ENCODE peak calls at places on chromosomes 2 and 18, in four cellular contexts. W is breast epithelium, A is upper lobe of left lung, O is endothelial cell of umbilical vein. Z is an unnamed sample.

GRCh38 chr2:134738150-134738865 is 19.5 kb upstream of the TMEM163 start:
- DNase-seq in W (no peak), A (no peak), O (peak), Z (no peak)

GRCh38 chr2:129443235-129443884 is 536.1 kb upstream of the RAB6C start:
- DNase-seq in W (no peak), A (no peak), O (no peak), Z (no peak)

GRCh38 chr2:62038980-62039771 is 133.7 kb downstream of the COMMD1 start:
- DNase-seq in W (no peak), A (no peak), O (no peak), Z (no peak)

GRCh38 chr2:187527262-187527661 is 27.0 kb downstream of the TFPI start:
- DNase-seq in W (no peak), A (no peak), O (peak), Z (no peak)

GRCh38 chr2:218834685-218835084 is 3.1 kb upstream of the PRKAG3 start:
- DNase-seq in W (no peak), A (no peak), O (no peak), Z (no peak)

GRCh38 chr2:121790276-121790956 is 35.0 kb downstream of the TSN start:
- DNase-seq in W (no peak), A (no peak), O (no peak), Z (no peak)

GRCh38 chr2:82795446-82795845 is 1663.6 kb downstream of the SUCLG1 start:
- DNase-seq in W (no peak), A (no peak), O (peak), Z (no peak)

GRCh38 chr2:26346454-26347053 is at the start of gene ADGRF3:
- DNase-seq in W (peak), A (no peak), O (peak), Z (peak)

GRCh38 chr2:200931227-200931626 is 32.2 kb downstream of the ORC2 start:
- DNase-seq in W (no peak), A (no peak), O (no peak), Z (no peak)

GRCh38 chr2:170276926-170277571 is 99.1 kb downstream of the MYO3B start:
- DNase-seq in W (no peak), A (no peak), O (no peak), Z (no peak)

GRCh38 chr2:84181927-84182326 is 277.2 kb downstream of the SUCLG1 start:
- DNase-seq in W (no peak), A (no peak), O (no peak), Z (no peak)

GRCh38 chr2:150732064-150732463 is 244.6 kb upstream of the RND3 start:
- DNase-seq in W (no peak), A (no peak), O (peak), Z (no peak)

GRCh38 chr18:5237083-5237722 is 40.1 kb upstream of the AKAIN1 start:
- DNase-seq in W (peak), A (no peak), O (no peak), Z (no peak)

GRCh38 chr2:73921581-73921980 is 5.1 kb upstream of the DGUOK start:
- DNase-seq in W (no peak), A (no peak), O (no peak), Z (no peak)

GRCh38 chr2:7744827-7745226 is 827.6 kb downstream of the RNF144A start:
- DNase-seq in W (no peak), A (no peak), O (no peak), Z (no peak)

GRCh38 chr2:218081695-218082094 is 12.6 kb downstream of the RUFY4 start:
- DNase-seq in W (no peak), A (peak), O (no peak), Z (no peak)

GRCh38 chr18:75133721-75134645 is 75.0 kb downstream of the PTGR3 start:
- DNase-seq in W (no peak), A (no peak), O (no peak), Z (no peak)

GRCh38 chr18:28151434-28151833 is 25.5 kb downstream of the CDH2 start:
- DNase-seq in W (no peak), A (no peak), O (no peak), Z (no peak)

GRCh38 chr18:76462326-76462694 is 32.7 kb downstream of the ZNF516 start:
- DNase-seq in W (no peak), A (no peak), O (no peak), Z (no peak)

GRCh38 chr2:82740527-82740926 is 1718.6 kb downstream of the SUCLG1 start:
- DNase-seq in W (no peak), A (no peak), O (no peak), Z (no peak)

GRCh38 chr2:191202881-191203397 is 42.3 kb upstream of the MYO1B start:
- DNase-seq in W (no peak), A (no peak), O (no peak), Z (no peak)

GRCh38 chr2:164690361-164690760 is 69.1 kb upstream of the GRB14 start:
- DNase-seq in W (no peak), A (no peak), O (no peak), Z (no peak)

GRCh38 chr2:174062934-174063333 is 97.8 kb upstream of the SP3 start:
- DNase-seq in W (no peak), A (no peak), O (no peak), Z (no peak)

GRCh38 chr2:174067815-174068214 is 102.6 kb upstream of the SP3 start:
- DNase-seq in W (no peak), A (no peak), O (no peak), Z (no peak)

GRCh38 chr2:174059875-174060226 is 94.7 kb upstream of the SP3 start:
- DNase-seq in W (no peak), A (no peak), O (no peak), Z (no peak)

GRCh38 chr2:174066871-174067270 is 101.7 kb upstream of the SP3 start:
- DNase-seq in W (no peak), A (no peak), O (no peak), Z (no peak)

DNA sequence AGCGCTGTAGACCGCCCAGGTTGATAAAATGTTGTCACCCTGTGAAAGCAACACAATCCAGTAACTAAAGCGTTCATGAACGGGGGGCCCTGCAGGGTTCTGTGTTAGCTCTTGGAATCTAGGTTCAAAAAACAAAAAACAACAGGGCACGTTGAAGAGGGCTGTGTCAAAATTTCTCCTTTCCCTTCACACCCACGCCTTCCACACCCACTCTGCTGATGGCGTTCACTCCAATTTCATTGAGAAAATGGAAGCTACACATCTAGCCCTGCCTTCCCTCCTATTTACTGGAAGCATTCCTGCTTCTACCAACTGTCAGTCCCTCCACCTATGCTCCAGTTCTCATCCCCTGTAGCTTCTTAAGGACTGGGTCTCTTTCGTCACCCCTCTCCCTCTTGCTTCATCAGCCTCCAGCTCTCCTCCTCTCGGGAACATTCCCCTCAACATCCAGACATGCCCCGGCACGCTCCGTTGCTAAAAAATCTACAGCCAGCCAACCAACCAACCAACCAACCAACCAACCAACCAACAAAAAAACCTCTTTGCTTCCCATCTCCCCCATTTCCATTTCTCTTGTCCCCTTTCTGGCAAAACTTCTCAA is 98.4 kb upstream of the SP3 start:
- DNase-seq in W (no peak), A (no peak), O (no peak), Z (no peak)
- H3K4me3 ChIP-seq in W (no peak), A (no peak), O (no peak), Z (no peak)

GRCh38 chr2:86440631-86441391 is at the start of gene KDM3A:
- DNase-seq in W (peak), A (peak), O (peak), Z (peak)
- TF ChIP-seq POLR2AphosphoS5 in W (peak), A (peak), O (peak), Z (peak)

GRCh38 chr2:75513616-75514170 is 47.0 kb downstream of the EVA1A start:
- DNase-seq in W (no peak), A (no peak), O (no peak), Z (no peak)

GRCh38 chr2:75515584-75516368 is 45.0 kb downstream of the EVA1A start:
- DNase-seq in W (no peak), A (no peak), O (no peak), Z (no peak)

GRCh38 chr2:75517562-75518230 is 43.0 kb downstream of the EVA1A start:
- DNase-seq in W (no peak), A (no peak), O (no peak), Z (no peak)

GRCh38 chr2:75518638-75519465 is 41.9 kb downstream of the EVA1A start:
- DNase-seq in W (no peak), A (no peak), O (no peak), Z (no peak)

DNA sequence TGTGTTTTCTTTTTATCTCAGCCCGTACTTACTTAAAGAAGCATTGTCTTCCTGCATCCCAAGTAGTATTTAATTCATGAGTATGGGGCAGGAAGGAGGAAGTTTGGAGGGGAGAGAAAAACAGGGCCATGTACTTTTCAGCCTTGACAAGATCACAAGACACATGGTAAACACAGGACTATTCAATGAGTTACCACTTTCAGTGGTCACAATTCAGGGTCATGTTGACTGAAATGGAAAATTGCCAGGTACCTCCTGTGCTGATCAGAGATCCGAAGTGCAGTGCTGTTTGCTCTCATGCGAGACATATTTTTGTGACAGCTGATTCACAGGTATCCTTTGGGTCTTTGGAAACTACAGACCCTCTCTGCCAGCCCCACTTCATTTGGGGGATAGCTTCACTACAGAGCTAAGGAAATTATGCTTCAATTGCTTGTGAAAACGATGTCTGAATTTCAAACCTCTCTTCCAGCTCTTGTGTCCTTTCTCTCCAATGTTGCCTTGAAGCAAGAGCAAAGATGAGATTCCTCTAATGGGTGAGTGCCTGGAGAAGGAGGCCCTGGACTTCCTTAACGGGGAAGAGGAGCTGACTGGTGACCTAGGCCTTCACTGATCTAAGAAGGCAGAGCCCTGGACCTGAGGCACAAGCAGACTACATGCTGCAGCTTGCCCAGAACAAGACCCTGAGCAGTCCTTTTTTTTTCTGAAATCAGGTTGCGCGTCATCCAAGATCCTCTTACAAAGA is 44.2 kb downstream of the EVA1A start:
- DNase-seq in W (no peak), A (no peak), O (peak), Z (no peak)
- TF ChIP-seq POLR2A in W (no peak), A (no peak), O (no peak), Z (no peak)

GRCh38 chr2:144552821-144553220 is 32.9 kb upstream of the ZEB2 start:
- DNase-seq in W (no peak), A (no peak), O (no peak), Z (no peak)

GRCh38 chr2:144554811-144555210 is 34.9 kb upstream of the ZEB2 start:
- DNase-seq in W (no peak), A (no peak), O (no peak), Z (no peak)

GRCh38 chr2:144550084-144550483 is 30.2 kb upstream of the ZEB2 start:
- DNase-seq in W (no peak), A (no peak), O (no peak), Z (no peak)

GRCh38 chr2:144550916-144551315 is 31.0 kb upstream of the ZEB2 start:
- DNase-seq in W (no peak), A (no peak), O (no peak), Z (no peak)

GRCh38 chr2:144553379-144553778 is 33.5 kb upstream of the ZEB2 start:
- DNase-seq in W (no peak), A (no peak), O (peak), Z (no peak)
- H3K4me3 ChIP-seq in W (no peak), A (no peak), O (no peak), Z (no peak)

GRCh38 chr18:55897101-55897500 is 309.1 kb upstream of the TCF4 start:
- DNase-seq in W (no peak), A (no peak), O (no peak), Z (no peak)

GRCh38 chr18:55893948-55894347 is 306.0 kb upstream of the TCF4 start:
- DNase-seq in W (no peak), A (no peak), O (no peak), Z (no peak)
- TF ChIP-seq POLR2AphosphoS5 in W (no peak), A (no peak), O (no peak), Z (no peak)

GRCh38 chr2:27776097-27776496 is 4.6 kb downstream of the MRPL33 start:
- DNase-seq in W (no peak), A (no peak), O (no peak), Z (peak)

GRCh38 chr2:27771202-27771547 is 344 bp upstream of the MRPL33 start:
- DNase-seq in W (no peak), A (no peak), O (no peak), Z (no peak)

GRCh38 chr2:27772804-27773203 is 1.3 kb downstream of the MRPL33 start:
- DNase-seq in W (no peak), A (no peak), O (peak), Z (no peak)

GRCh38 chr2:27773959-27774358 is 2.4 kb downstream of the MRPL33 start:
- DNase-seq in W (no peak), A (no peak), O (peak), Z (no peak)

DNA sequence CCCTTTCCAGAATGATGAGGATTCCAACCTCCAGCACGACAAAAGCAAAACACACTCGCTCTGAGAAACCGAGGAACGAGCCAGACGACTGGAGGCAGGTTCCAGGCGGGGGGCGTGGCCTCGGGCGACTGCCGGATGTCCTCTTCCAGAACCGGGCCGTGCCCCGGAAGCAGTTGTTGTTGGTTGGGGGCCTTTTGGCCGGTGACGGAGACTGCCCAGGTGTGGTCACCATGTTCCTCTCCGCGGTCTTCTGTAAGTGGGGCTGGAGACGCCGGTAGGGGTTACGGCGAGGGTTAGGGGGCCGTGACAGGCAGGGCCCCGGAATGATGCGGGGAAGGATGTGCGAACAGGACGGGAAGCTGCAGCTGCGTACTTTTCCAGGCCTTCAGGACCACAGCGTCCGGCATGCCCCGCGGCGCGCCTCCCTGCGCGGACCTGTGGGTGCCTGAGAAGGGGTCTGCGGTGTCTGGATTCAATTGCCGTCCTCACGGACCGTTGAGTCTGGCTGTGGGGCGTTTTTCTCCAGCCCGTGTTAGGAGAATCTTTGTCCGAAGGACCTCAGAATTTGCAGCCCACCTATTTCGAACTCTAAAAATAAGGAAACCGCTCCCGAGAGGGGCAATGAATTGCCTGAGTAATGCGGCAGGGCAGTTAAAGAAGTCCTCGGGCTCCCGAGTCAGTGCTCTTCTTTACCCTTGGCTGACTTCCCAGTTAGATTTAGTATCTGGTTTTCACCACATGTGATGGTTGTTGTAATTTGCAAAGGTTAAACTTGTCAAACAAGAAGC is at the start of gene MRPL33:
- DNase-seq in W (peak), A (peak), O (peak), Z (peak)
- TF ChIP-seq POLR2A in W (peak), A (peak), O (peak), Z (peak)

GRCh38 chr18:12287131-12287681 is 20.8 kb upstream of the TUBB6 start:
- DNase-seq in W (no peak), A (peak), O (no peak), Z (no peak)

GRCh38 chr18:12290086-12290485 is 18.0 kb upstream of the TUBB6 start:
- DNase-seq in W (no peak), A (no peak), O (no peak), Z (no peak)

GRCh38 chr18:12291161-12291560 is 16.9 kb upstream of the TUBB6 start:
- DNase-seq in W (no peak), A (no peak), O (no peak), Z (no peak)

GRCh38 chr18:12288406-12288762 is 19.7 kb upstream of the TUBB6 start:
- DNase-seq in W (no peak), A (no peak), O (no peak), Z (no peak)

GRCh38 chr18:12287684-12288405 is 20.2 kb upstream of the TUBB6 start:
- DNase-seq in W (peak), A (peak), O (peak), Z (peak)
- H3K4me3 ChIP-seq in W (peak), A (no peak), O (no peak), Z (peak)

GRCh38 chr2:159249955-159250723 is 36.4 kb downstream of the WDSUB1 start:
- DNase-seq in W (peak), A (no peak), O (peak), Z (peak)
- TF ChIP-seq POLR2AphosphoS5 in W (peak), A (peak), O (peak), Z (peak)

GRCh38 chr18:48161201-48161910 is 230.9 kb upstream of the SMAD2 start:
- DNase-seq in W (peak), A (peak), O (peak), Z (peak)
- TF ChIP-seq POLR2A in W (no peak), A (peak), O (no peak), Z (peak)

Z was measured in prostate gland.